ENCODE peak calls at places on chromosomes 11 and 22, in seven cellular contexts. One of them, this sample, is unnamed.

GRCh38 chr11:119594639-119595249 is 134.3 kb downstream of the NECTIN1 start:
- DNase-seq in K562: peak
- DNase-seq in ELR: peak
- DNase-seq in hepatocyte: no peak
- DNase-seq in heart left ventricle: no peak
- DNase-seq in mesenchymal stem cell: peak
- DNase-seq in RKO: no peak
- DNase-seq in this sample: peak

GRCh38 chr11:104343578-104343977 is 179.6 kb upstream of the PDGFD start:
- DNase-seq in heart left ventricle: no peak
- DNase-seq in RKO: peak
- DNase-seq in mesenchymal stem cell: peak
- DNase-seq in K562: no peak
- DNase-seq in ELR: peak
- DNase-seq in hepatocyte: peak
- DNase-seq in this sample: no peak

GRCh38 chr11:117378966-117379865 is 51.6 kb downstream of the CEP164 start:
- DNase-seq in K562: no peak
- DNase-seq in RKO: no peak
- DNase-seq in mesenchymal stem cell: no peak
- DNase-seq in heart left ventricle: no peak
- DNase-seq in ELR: no peak
- DNase-seq in hepatocyte: no peak
- DNase-seq in this sample: peak

GRCh38 chr11:2850366-2850765 is 35.2 kb downstream of the CDKN1C start:
- DNase-seq in hepatocyte: no peak
- DNase-seq in ELR: no peak
- DNase-seq in mesenchymal stem cell: no peak
- DNase-seq in RKO: no peak
- DNase-seq in heart left ventricle: no peak
- DNase-seq in K562: no peak
- DNase-seq in this sample: no peak

GRCh38 chr22:30733081-30733680 is 38.5 kb downstream of the OSBP2 start:
- DNase-seq in heart left ventricle: no peak
- DNase-seq in mesenchymal stem cell: no peak
- DNase-seq in RKO: no peak
- DNase-seq in hepatocyte: no peak
- DNase-seq in K562: no peak
- DNase-seq in ELR: peak
- DNase-seq in this sample: no peak

GRCh38 chr11:30984827-30985226 is 384.7 kb downstream of the DCDC1 start:
- DNase-seq in K562: no peak
- DNase-seq in heart left ventricle: no peak
- DNase-seq in ELR: peak
- DNase-seq in mesenchymal stem cell: no peak
- DNase-seq in hepatocyte: no peak
- DNase-seq in RKO: no peak
- DNase-seq in this sample: no peak

GRCh38 chr11:8247312-8247711 is 16.4 kb downstream of the LMO1 start:
- DNase-seq in K562: peak
- DNase-seq in RKO: peak
- DNase-seq in mesenchymal stem cell: no peak
- DNase-seq in hepatocyte: no peak
- DNase-seq in heart left ventricle: no peak
- DNase-seq in ELR: peak
- DNase-seq in this sample: no peak

GRCh38 chr22:43848366-43849171 is 13.7 kb downstream of the SULT4A1 start:
- DNase-seq in mesenchymal stem cell: no peak
- DNase-seq in hepatocyte: peak
- DNase-seq in RKO: peak
- DNase-seq in K562: no peak
- DNase-seq in ELR: peak
- DNase-seq in heart left ventricle: peak
- DNase-seq in this sample: no peak

GRCh38 chr11:134124660-134125451 is 56.0 kb downstream of the JAM3 start:
- DNase-seq in heart left ventricle: peak
- DNase-seq in mesenchymal stem cell: peak
- DNase-seq in RKO: no peak
- DNase-seq in ELR: peak
- DNase-seq in hepatocyte: peak
- DNase-seq in K562: peak
- DNase-seq in this sample: peak

GRCh38 chr22:50516068-50516467 is 8.0 kb downstream of the NCAPH2 start:
- DNase-seq in heart left ventricle: no peak
- DNase-seq in RKO: no peak
- DNase-seq in ELR: no peak
- DNase-seq in hepatocyte: no peak
- DNase-seq in mesenchymal stem cell: no peak
- DNase-seq in K562: no peak
- DNase-seq in this sample: peak

GRCh38 chr11:1694064-1694845 is 2.7 kb upstream of the KRTAP5-6 start:
- DNase-seq in heart left ventricle: peak
- DNase-seq in K562: peak
- DNase-seq in ELR: peak
- DNase-seq in mesenchymal stem cell: peak
- DNase-seq in RKO: peak
- DNase-seq in hepatocyte: peak
- DNase-seq in this sample: peak

GRCh38 chr11:126288237-126288636 is 5.3 kb downstream of the TIRAP start:
- DNase-seq in RKO: no peak
- DNase-seq in heart left ventricle: no peak
- DNase-seq in K562: no peak
- DNase-seq in ELR: no peak
- DNase-seq in mesenchymal stem cell: no peak
- DNase-seq in hepatocyte: no peak
- DNase-seq in this sample: no peak

GRCh38 chr11:130198964-130199363 is 39.4 kb downstream of the ST14 start:
- DNase-seq in mesenchymal stem cell: no peak
- DNase-seq in heart left ventricle: peak
- DNase-seq in hepatocyte: no peak
- DNase-seq in RKO: no peak
- DNase-seq in ELR: no peak
- DNase-seq in K562: no peak
- DNase-seq in this sample: no peak

GRCh38 chr11:11782532-11783110 is 59.2 kb upstream of the USP47 start:
- DNase-seq in mesenchymal stem cell: no peak
- DNase-seq in hepatocyte: no peak
- DNase-seq in RKO: no peak
- DNase-seq in heart left ventricle: no peak
- DNase-seq in ELR: no peak
- DNase-seq in K562: no peak
- DNase-seq in this sample: no peak

GRCh38 chr11:123504401-123504800 is 74.3 kb downstream of the GRAMD1B start:
- DNase-seq in RKO: no peak
- DNase-seq in mesenchymal stem cell: no peak
- DNase-seq in ELR: no peak
- DNase-seq in hepatocyte: no peak
- DNase-seq in heart left ventricle: no peak
- DNase-seq in K562: peak
- DNase-seq in this sample: no peak

GRCh38 chr11:66326261-66327111 is 9.6 kb upstream of the CD248 start:
- DNase-seq in K562: peak
- DNase-seq in mesenchymal stem cell: peak
- DNase-seq in heart left ventricle: peak
- DNase-seq in RKO: no peak
- DNase-seq in hepatocyte: peak
- DNase-seq in ELR: peak
- DNase-seq in this sample: peak

GRCh38 chr11:43690929-43691328 is 10.4 kb downstream of the HSD17B12 start:
- DNase-seq in ELR: no peak
- DNase-seq in K562: no peak
- DNase-seq in RKO: no peak
- DNase-seq in heart left ventricle: no peak
- DNase-seq in mesenchymal stem cell: no peak
- DNase-seq in hepatocyte: no peak
- DNase-seq in this sample: no peak

GRCh38 chr11:110600322-110600721 is 111.9 kb downstream of the ARHGAP20 start:
- DNase-seq in hepatocyte: no peak
- DNase-seq in ELR: no peak
- DNase-seq in heart left ventricle: no peak
- DNase-seq in K562: no peak
- DNase-seq in RKO: no peak
- DNase-seq in mesenchymal stem cell: no peak
- DNase-seq in this sample: no peak

GRCh38 chr11:77206264-77207018 is 78.4 kb downstream of the MYO7A start:
- DNase-seq in K562: no peak
- DNase-seq in ELR: no peak
- DNase-seq in mesenchymal stem cell: no peak
- DNase-seq in hepatocyte: no peak
- DNase-seq in RKO: no peak
- DNase-seq in heart left ventricle: no peak
- DNase-seq in this sample: no peak